ENCODE peak calls at places on chromosomes 11 and 22, in six cellular contexts. M is activated CD4-positive, alpha-beta T cell treated with anti-CD3 and anti-CD28 coated beads for 24 hours; B is SW480; V is psoas muscle; D is T-helper 2 cell treated with Interferon-gamma antibody and Interleukin-4, amounts not matched to agents 5 μg/mL and 100 μg/mL, for 36 hours; L is putamen. E is an unnamed sample.

GRCh38 chr22:40491990-40492631 is 121.7 kb downstream of the SGSM3 start:
- DNase-seq in D (no peak), M (no peak), B (no peak), L (peak), V (no peak), E (no peak)

GRCh38 chr11:65968600-65969482 is 7.3 kb downstream of the SART1 start:
- DNase-seq in B (no peak), V (no peak), M (no peak), D (no peak), L (no peak), E (no peak)

GRCh38 chr11:10373340-10373739 is 68.5 kb downstream of the ADM start:
- DNase-seq in V (no peak), B (no peak), L (no peak), M (no peak), D (no peak), E (peak)

GRCh38 chr11:93123351-93123898 is 74.4 kb downstream of the SLC36A4 start:
- DNase-seq in D (no peak), B (no peak), V (no peak), M (no peak), L (no peak), E (no peak)

GRCh38 chr11:117875397-117876048 is 935 bp downstream of the FXYD6 start:
- DNase-seq in B (peak), M (no peak), D (no peak), V (no peak), L (no peak), E (peak)

GRCh38 chr11:47967577-47968230 is 12.7 kb upstream of the PTPRJ start:
- DNase-seq in D (no peak), V (no peak), L (no peak), M (no peak), B (no peak), E (no peak)

GRCh38 chr11:117663826-117664225 is 133.2 kb downstream of the DSCAML1 start:
- DNase-seq in M (no peak), L (peak), B (no peak), D (no peak), V (no peak), E (no peak)

GRCh38 chr22:24230911-24231656 is 13.8 kb downstream of the GGT5 start:
- DNase-seq in L (no peak), V (no peak), B (no peak), D (peak), M (peak), E (peak)

GRCh38 chr11:76752321-76753175 is 30.6 kb upstream of the TSKU start:
- DNase-seq in M (no peak), D (no peak), B (no peak), L (no peak), V (peak), E (no peak)

GRCh38 chr11:62918531-62918930 is 2.6 kb downstream of the CHRM1 start:
- DNase-seq in M (no peak), D (no peak), B (no peak), L (no peak), V (no peak), E (no peak)

GRCh38 chr11:10927533-10927932 is 69.7 kb upstream of the ZBED5 start:
- DNase-seq in M (no peak), D (no peak), V (no peak), B (no peak), L (no peak), E (no peak)

GRCh38 chr11:68002943-68003845 is 703 bp downstream of the UNC93B1 start:
- DNase-seq in V (no peak), D (no peak), M (peak), L (no peak), B (peak), E (peak)

GRCh38 chr11:67195971-67196418 is 70.3 kb upstream of the GRK2 start:
- DNase-seq in M (no peak), V (no peak), B (no peak), L (no peak), D (no peak), E (no peak)

GRCh38 chr11:32751381-32751780 is 43.1 kb downstream of the CCDC73 start:
- DNase-seq in B (no peak), L (no peak), D (no peak), V (no peak), M (no peak), E (no peak)

E was measured in H1.